ENCODE peak calls at places on chromosomes 4 and X, in six cellular contexts. I, C, A, R, X and F are unnamed samples.

GRCh38 chrX:124086411-124086810 is 124.9 kb downstream of the STAG2 start:
- DNase-seq in I (no peak), C (no peak), A (no peak), R (no peak), X (no peak), F (no peak)

GRCh38 chr4:134216436-134216835 is 14.8 kb upstream of the PABPC4L start:
- DNase-seq in I (no peak), C (no peak), A (no peak), R (no peak), X (no peak), F (no peak)

GRCh38 chr4:144366425-144366824 is 225.9 kb upstream of the GYPA start:
- DNase-seq in I (no peak), C (no peak), A (no peak), R (no peak), X (no peak), F (no peak)

GRCh38 chr4:177320721-177321120 is 11.0 kb downstream of the NEIL3 start:
- DNase-seq in I (no peak), C (no peak), A (no peak), R (no peak), X (no peak), F (no peak)

GRCh38 chrX:131728295-131729145 is 184.6 kb downstream of the OR13H1 start:
- DNase-seq in I (peak), C (no peak), A (no peak), R (no peak), X (no peak), F (peak)

GRCh38 chrX:103356897-103357296 is 591 bp downstream of the TCEAL9 start:
- DNase-seq in I (no peak), C (no peak), A (no peak), R (peak), X (peak), F (peak)

GRCh38 chr4:48254381-48255072 is 15.1 kb downstream of the TEC start:
- DNase-seq in I (no peak), C (no peak), A (no peak), R (no peak), X (peak), F (no peak)

GRCh38 chr4:7368296-7368695 is 66.4 kb downstream of the PSAPL1 start:
- DNase-seq in I (no peak), C (no peak), A (no peak), R (no peak), X (no peak), F (peak)

GRCh38 chrX:38965883-38966282 is 164.6 kb downstream of the MID1IP1 start:
- DNase-seq in I (no peak), C (no peak), A (no peak), R (no peak), X (no peak), F (no peak)

GRCh38 chr4:186765138-186765537 is 41.5 kb upstream of the FAT1 start:
- DNase-seq in I (peak), C (peak), A (peak), R (no peak), X (no peak), F (no peak)

GRCh38 chrX:71315917-71316316 is 14.4 kb downstream of the ITGB1BP2 start:
- DNase-seq in I (no peak), C (no peak), A (no peak), R (no peak), X (no peak), F (no peak)

GRCh38 chr4:75251547-75251946 is 262.7 kb downstream of the RCHY1 start:
- DNase-seq in I (no peak), C (no peak), A (no peak), R (no peak), X (no peak), F (no peak)

GRCh38 chrX:73262991-73263390 is 48.3 kb upstream of the NAP1L2 start:
- DNase-seq in I (no peak), C (peak), A (no peak), R (no peak), X (no peak), F (no peak)

GRCh38 chr4:26062221-26062620 is 148.2 kb downstream of the SMIM20 start:
- DNase-seq in I (no peak), C (no peak), A (no peak), R (no peak), X (no peak), F (no peak)

GRCh38 chrX:42746606-42747005 is 31.4 kb downstream of the PPP1R2C start:
- DNase-seq in I (no peak), C (no peak), A (no peak), R (no peak), X (no peak), F (no peak)

GRCh38 chr4:37767546-37767945 is 58.9 kb upstream of the PGM2 start:
- DNase-seq in I (peak), C (no peak), A (no peak), R (peak), X (peak), F (peak)

DNA sequence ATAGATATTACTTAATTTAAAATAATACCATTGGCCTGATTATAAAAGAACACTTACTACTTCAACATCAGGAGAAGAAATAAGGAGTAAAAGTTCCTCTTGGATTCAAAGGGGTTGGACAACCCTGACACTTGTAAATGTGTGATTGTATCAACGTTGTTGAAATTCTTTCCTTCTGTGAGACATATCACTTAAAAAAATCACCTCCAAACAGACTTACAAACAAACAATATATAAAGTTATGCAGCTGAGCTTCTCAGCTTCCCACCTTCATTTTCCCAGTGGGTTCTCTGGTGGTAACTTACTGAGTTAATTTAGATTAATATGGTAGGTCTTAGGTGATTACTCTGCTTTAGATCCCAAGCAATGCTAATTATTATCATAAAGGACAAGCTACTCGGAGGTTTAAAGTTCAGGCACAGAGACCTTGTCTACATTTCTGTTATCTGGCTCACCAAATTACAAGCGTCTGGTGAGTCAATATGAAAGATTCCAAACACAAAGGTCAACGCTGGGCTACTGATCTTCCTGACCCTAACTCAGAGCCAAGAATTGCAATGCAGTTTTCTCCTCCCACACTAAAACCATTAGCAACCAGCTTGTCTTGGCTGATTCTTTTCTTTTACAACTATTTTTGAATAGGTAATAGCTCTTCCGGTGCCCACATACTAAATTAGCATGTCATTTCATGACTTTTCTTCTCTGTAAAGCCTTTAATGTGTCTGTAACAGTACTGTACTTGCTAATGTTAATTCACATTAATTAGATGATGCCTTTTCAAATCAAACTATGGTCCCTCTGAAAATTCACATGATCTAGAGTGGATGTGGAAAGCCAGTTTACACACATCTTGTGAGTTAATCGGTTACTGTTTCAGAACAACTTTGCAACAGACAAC is 157.6 kb downstream of the RASL11B start:
- DNase-seq in I (no peak), C (no peak), A (no peak), R (no peak), X (no peak), F (no peak)
- H3K27ac ChIP-seq in I (peak), C (no peak), A (no peak), R (no peak), X (no peak), F (no peak)

GRCh38 chr4:119209586-119209985 is 2.9 kb upstream of the USP53 start:
- DNase-seq in I (no peak), C (peak), A (no peak), R (no peak), X (no peak), F (no peak)
- H3K27ac ChIP-seq in I (no peak), C (peak), A (no peak), R (no peak), X (no peak), F (no peak)

GRCh38 chr4:102867278-102868152 is 1.3 kb upstream of the CISD2 start:
- DNase-seq in I (no peak), C (no peak), A (no peak), R (peak), X (no peak), F (no peak)
- H3K27ac ChIP-seq in I (peak), C (peak), A (no peak), R (peak), X (peak), F (peak)

DNA sequence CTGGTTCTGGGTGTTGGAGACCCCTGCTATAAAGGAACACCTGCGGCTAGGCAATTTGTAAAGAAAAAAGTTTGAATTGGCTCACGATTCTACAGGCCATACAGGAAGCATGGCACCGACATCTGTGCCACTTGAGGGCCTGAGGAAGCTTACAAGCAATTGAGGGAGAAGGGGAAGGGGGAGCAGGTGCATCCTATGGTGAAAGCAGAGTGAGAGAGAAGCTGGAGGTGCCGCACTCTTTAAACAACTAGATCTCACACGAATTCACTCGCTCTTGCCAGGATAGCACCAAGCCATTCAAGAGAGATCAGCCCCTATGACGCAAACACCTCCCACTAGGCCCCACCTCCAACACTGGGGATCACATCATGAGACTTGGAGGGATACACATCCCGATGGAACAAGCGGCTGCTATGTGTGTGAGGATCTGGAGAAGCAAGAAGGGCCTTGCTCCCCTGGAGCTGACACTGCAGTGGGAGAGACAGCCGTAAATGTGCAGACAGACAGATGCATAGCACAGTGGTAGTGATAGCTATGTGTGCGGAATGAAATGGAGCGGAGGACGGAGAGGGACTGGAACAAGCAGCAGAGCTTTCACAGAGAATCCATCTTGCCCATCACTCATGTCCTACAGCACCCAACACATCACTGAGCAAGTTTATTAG is 60.7 kb upstream of the HELT start:
- DNase-seq in I (no peak), C (no peak), A (peak), R (no peak), X (no peak), F (no peak)
- H3K27ac ChIP-seq in I (no peak), C (no peak), A (no peak), R (no peak), X (no peak), F (no peak)